ENCODE peak calls at places on chromosomes 5 and 9, in five cellular contexts. U is tibial artery, M is upper lobe of right lung, S is astrocyte of the spinal cord, T is psoas muscle. Z is an unnamed sample.

GRCh38 chr5:168291281-168291960 is at the start of gene WWC1:
- DNase-seq in S (no peak), T (peak), M (peak), U (no peak), Z (peak)

GRCh38 chr5:2651116-2651515 is 100.4 kb downstream of the IRX2 start:
- DNase-seq in M (no peak), S (no peak), U (no peak), T (no peak), Z (no peak)

GRCh38 chr9:101849102-101849707 is 110.8 kb upstream of the GRIN3A start:
- DNase-seq in U (no peak), S (no peak), M (no peak), T (no peak), Z (no peak)

GRCh38 chr5:14879985-14880589 is 8.5 kb upstream of the ANKH start:
- DNase-seq in T (no peak), S (peak), U (no peak), M (no peak), Z (no peak)

GRCh38 chr5:19855453-19855852 is 132.5 kb downstream of the CDH18 start:
- DNase-seq in T (no peak), M (no peak), U (no peak), S (no peak), Z (no peak)

GRCh38 chr9:94833802-94834201 is 107.3 kb downstream of the AOPEP start:
- DNase-seq in T (no peak), U (no peak), M (no peak), S (no peak), Z (no peak)

GRCh38 chr5:56094579-56095361 is 100.0 kb upstream of the IL6ST start:
- DNase-seq in M (no peak), T (no peak), S (no peak), U (no peak), Z (no peak)

GRCh38 chr9:7298123-7298522 is 501.5 kb downstream of the DMAC1 start:
- DNase-seq in T (no peak), M (no peak), U (no peak), S (no peak), Z (no peak)

GRCh38 chr5:73596705-73597328 is 29.2 kb upstream of the ARHGEF28 start:
- DNase-seq in T (no peak), M (no peak), S (peak), U (no peak), Z (no peak)

GRCh38 chr9:123685489-123686083 is 244.3 kb downstream of the DENND1A start:
- DNase-seq in S (no peak), M (no peak), U (no peak), T (no peak), Z (no peak)

GRCh38 chr5:170818222-170818621 is 34.7 kb downstream of the GABRP start:
- DNase-seq in S (peak), T (no peak), U (no peak), M (no peak), Z (no peak)

GRCh38 chr5:96610747-96611146 is 51.4 kb upstream of the CAST start:
- DNase-seq in U (no peak), S (no peak), T (no peak), M (no peak), Z (no peak)

GRCh38 chr9:35448511-35448910 is 41.4 kb upstream of the RUSC2 start:
- DNase-seq in T (no peak), M (no peak), U (no peak), S (peak), Z (no peak)

GRCh38 chr9:111839387-111839786 is 44.6 kb upstream of the SHOC1 start:
- DNase-seq in T (peak), S (no peak), U (no peak), M (peak), Z (no peak)

GRCh38 chr9:111036068-111036789 is 2.0 kb downstream of the LPAR1 start:
- DNase-seq in T (peak), S (peak), M (peak), U (peak), Z (peak)

GRCh38 chr5:159448-160172 is 31.7 kb upstream of the LRRC14B start:
- DNase-seq in S (peak), T (no peak), M (peak), U (no peak), Z (no peak)

GRCh38 chr5:35852084-35852734 is 4.5 kb upstream of the IL7R start:
- DNase-seq in T (peak), S (no peak), U (no peak), M (no peak), Z (peak)

GRCh38 chr5:128121679-128122078 is 38.1 kb downstream of the SLC12A2 start:
- DNase-seq in U (no peak), T (no peak), M (no peak), S (no peak), Z (no peak)

GRCh38 chr9:69671904-69672827 is at the start of gene APBA1:
- DNase-seq in S (peak), M (peak), T (peak), U (peak), Z (peak)

GRCh38 chr5:73943375-73943774 is 317.4 kb downstream of the ARHGEF28 start:
- DNase-seq in T (no peak), S (no peak), U (no peak), M (no peak), Z (no peak)

GRCh38 chr9:19648672-19649071 is 140.2 kb downstream of the SLC24A2 start:
- DNase-seq in M (no peak), S (no peak), T (no peak), U (no peak), Z (no peak)

GRCh38 chr5:180643191-180643851 is 6.1 kb downstream of the FLT4 start:
- DNase-seq in T (no peak), U (no peak), S (no peak), M (peak), Z (peak)

GRCh38 chr9:23934291-23934690 is 108.3 kb upstream of the ELAVL2 start:
- DNase-seq in U (no peak), T (no peak), M (no peak), S (no peak), Z (no peak)

GRCh38 chr9:23938908-23939307 is 112.9 kb upstream of the ELAVL2 start:
- DNase-seq in U (no peak), S (no peak), M (no peak), T (no peak), Z (no peak)

GRCh38 chr9:23933348-23933747 is 107.3 kb upstream of the ELAVL2 start:
- DNase-seq in M (no peak), T (no peak), S (no peak), U (no peak), Z (no peak)
- H3K4me3 ChIP-seq in M (no peak), T (no peak), S (no peak), U (no peak), Z (no peak)

GRCh38 chr9:117622347-117622746 is 81.9 kb upstream of the TLR4 start:
- DNase-seq in U (no peak), M (no peak), T (no peak), S (no peak), Z (no peak)
- TF ChIP-seq CTCF in U (no peak), M (no peak), T (no peak), S (no peak), Z (no peak)

GRCh38 chr5:93578179-93578812 is 2.7 kb downstream of the NR2F1-AS1 start:
- DNase-seq in M (no peak), T (no peak), S (peak), U (no peak), Z (no peak)
- H3K4me3 ChIP-seq in M (peak), T (no peak), S (peak), U (no peak), Z (peak)

GRCh38 chr9:33993104-33993503 is 55.6 kb downstream of the UBAP2 start:
- DNase-seq in M (no peak), U (no peak), T (no peak), S (no peak), Z (no peak)

GRCh38 chr9:33992622-33993021 is 56.1 kb downstream of the UBAP2 start:
- DNase-seq in M (no peak), T (no peak), U (no peak), S (peak), Z (no peak)

GRCh38 chr9:33988219-33988890 is 60.3 kb downstream of the UBAP2 start:
- DNase-seq in U (no peak), S (no peak), M (no peak), T (no peak), Z (no peak)
- TF ChIP-seq CTCF in U (no peak), S (no peak), M (no peak), T (no peak), Z (no peak)

GRCh38 chr5:76956033-76956432 is 3.2 kb downstream of the CRHBP start:
- DNase-seq in S (no peak), T (no peak), M (no peak), U (no peak), Z (no peak)

GRCh38 chr5:76952795-76953536 is at the start of gene CRHBP:
- DNase-seq in U (no peak), S (no peak), M (no peak), T (no peak), Z (no peak)

GRCh38 chr5:76958976-76959767 is 6.3 kb downstream of the CRHBP start:
- DNase-seq in T (no peak), S (peak), M (no peak), U (no peak), Z (no peak)

GRCh38 chr5:76953551-76954382 is 922 bp downstream of the CRHBP start:
- DNase-seq in S (peak), T (no peak), M (no peak), U (no peak), Z (no peak)

DNA sequence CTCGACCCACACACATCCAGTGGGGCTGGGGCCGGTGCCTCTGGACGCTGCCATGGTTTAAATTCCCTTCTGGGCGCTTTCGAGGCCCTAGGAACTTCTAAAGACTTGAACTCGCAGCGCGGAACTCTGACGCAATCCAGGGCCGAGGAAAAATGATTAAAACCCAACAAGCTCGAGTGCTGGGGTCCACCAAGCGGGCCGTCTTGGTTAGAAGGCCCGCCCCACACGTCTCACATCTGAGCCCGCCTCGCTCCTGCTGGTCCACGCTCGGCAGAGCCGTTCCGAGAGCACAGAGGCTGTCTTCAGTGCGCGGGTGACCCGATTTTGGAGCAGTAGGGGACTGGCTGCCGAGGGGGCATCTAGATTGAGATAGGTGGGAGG is 1.5 kb downstream of the CRHBP start:
- DNase-seq in U (no peak), T (no peak), S (no peak), M (no peak), Z (no peak)
- H3K4me3 ChIP-seq in U (peak), T (peak), S (peak), M (peak), Z (peak)

Z was measured in dorsolateral prefrontal cortex.